ENCODE peak calls at places on chromosomes 16 and 17, in five cellular contexts. L is stimulated activated CD8-positive, alpha-beta memory T cell treated with anti-CD3 and anti-CD28 coated beads, Interleukin-7, amount 100 ng/mL, for 1 hour; R is RPMI8226; E is amygdala; X is A549. N is an unnamed sample.

GRCh38 chr16:73020409-73020884 is 27.5 kb downstream of the ZFHX3 start:
- DNase-seq in L (no peak), E (no peak), X (peak; percentile 90), R (peak; percentile 17), N (no peak)

GRCh38 chr17:42436401-42436800 is 13.3 kb upstream of the CAVIN1 start:
- DNase-seq in X (no peak), L (no peak), R (no peak), E (no peak), N (no peak)

GRCh38 chr17:69269174-69269998 is 40.8 kb upstream of the ABCA10 start:
- DNase-seq in E (no peak), L (no peak), X (peak; percentile 31), R (no peak), N (no peak)

GRCh38 chr17:56595831-56596740 is 2.6 kb downstream of the NOG start:
- DNase-seq in E (no peak), R (no peak), L (no peak), X (no peak), N (peak; percentile 24)

GRCh38 chr17:57861737-57862409 is 12.0 kb upstream of the MRPS23 start:
- DNase-seq in X (peak; percentile 65), R (no peak), E (no peak), L (no peak), N (no peak)

GRCh38 chr16:4373909-4374742 is 2.5 kb downstream of the VASN start:
- DNase-seq in L (no peak), E (no peak), X (peak; percentile 68), R (no peak), N (no peak)

GRCh38 chr17:55903028-55903690 is 152.3 kb downstream of the PCTP start:
- DNase-seq in R (no peak), E (no peak), L (no peak), X (no peak), N (no peak)

GRCh38 chr16:80824623-80825364 is 20.4 kb upstream of the CDYL2 start:
- DNase-seq in R (peak; percentile 30), L (no peak), X (peak; percentile 74), E (no peak), N (peak; percentile 63)

GRCh38 chr17:73459980-73460379 is 148.2 kb upstream of the CDC42EP4 start:
- DNase-seq in E (no peak), R (no peak), X (no peak), L (no peak), N (no peak)

GRCh38 chr17:78783711-78784396 is 1.8 kb upstream of the CYTH1 start:
- DNase-seq in R (peak; percentile 76), E (no peak), X (no peak), L (no peak), N (no peak)

N was measured in SW 1271.